ENCODE peak calls at places on chromosomes 6 and 20, in four cellular contexts. Z, L, E and Q are unnamed samples.

GRCh38 chr6:106496791-106497190 is 132.5 kb downstream of the RTN4IP1 start:
- DNase-seq in Z (no peak), L (no peak), E (no peak), Q (no peak)

GRCh38 chr6:25844518-25844917 is 12.7 kb upstream of the SLC17A1 start:
- DNase-seq in L (no peak), E (no peak), Z (no peak), Q (no peak)

GRCh38 chr6:128541261-128541660 is 20.9 kb upstream of the PTPRK start:
- DNase-seq in L (no peak), E (no peak), Z (no peak), Q (no peak)

GRCh38 chr6:68559716-68560115 is 75.4 kb upstream of the ADGRB3 start:
- DNase-seq in Z (peak; percentile 1), E (no peak), L (no peak), Q (no peak)

GRCh38 chr20:35039146-35039545 is 53.5 kb downstream of the TRPC4AP start:
- DNase-seq in L (no peak), Z (no peak), E (no peak), Q (no peak)

GRCh38 chr20:31712564-31713311 is 9.9 kb downstream of the BCL2L1 start:
- DNase-seq in Z (peak; percentile 93), E (no peak), L (peak; percentile 80), Q (peak; percentile 90)

GRCh38 chr20:63536997-63537524 is at the start of gene PTK6:
- DNase-seq in L (no peak), Z (no peak), E (no peak), Q (no peak)

GRCh38 chr6:158686791-158687381 is 37.0 kb downstream of the SYTL3 start:
- DNase-seq in E (no peak), L (no peak), Z (no peak), Q (no peak)

GRCh38 chr6:170485159-170485558 is 67.9 kb downstream of the PSMB1 start:
- DNase-seq in L (peak; percentile 71), Z (no peak), E (no peak), Q (peak; percentile 42)

GRCh38 chr20:64044484-64045247 is 4.8 kb downstream of the SOX18 start:
- DNase-seq in E (no peak), L (peak; percentile 45), Z (peak; percentile 57), Q (peak; percentile 41)

GRCh38 chr6:39195792-39196385 is 33.4 kb downstream of the KCNK5 start:
- DNase-seq in Z (no peak), E (no peak), L (no peak), Q (no peak)

GRCh38 chr20:46275091-46275490 is 33.2 kb downstream of the CDH22 start:
- DNase-seq in E (no peak), Z (no peak), L (no peak), Q (no peak)

GRCh38 chr6:41161851-41162552 is 914 bp downstream of the TREM2 start:
- DNase-seq in L (no peak), E (no peak), Z (no peak), Q (no peak)

GRCh38 chr6:52106994-52107393 is 19.6 kb upstream of the PKHD1 start:
- DNase-seq in L (no peak), E (no peak), Z (no peak), Q (no peak)

GRCh38 chr6:168347053-168347452 is 27.5 kb upstream of the DACT2 start:
- DNase-seq in E (no peak), Z (no peak), L (no peak), Q (no peak)

GRCh38 chr20:25464501-25465204 is 57.2 kb downstream of the GINS1 start:
- DNase-seq in E (no peak), L (no peak), Z (no peak), Q (no peak)

GRCh38 chr6:10518461-10519216 is 2.5 kb upstream of the GCNT2 start:
- DNase-seq in L (peak; percentile 32), Z (peak; percentile 49), E (no peak), Q (no peak)

GRCh38 chr20:63538204-63539091 is 1.3 kb upstream of the PTK6 start:
- DNase-seq in Z (peak; percentile 38), E (no peak), L (peak; percentile 27), Q (peak; percentile 46)

GRCh38 chr6:5279891-5280338 is 18.6 kb downstream of the FARS2 start:
- DNase-seq in E (peak; percentile 67), Z (no peak), L (no peak), Q (no peak)

GRCh38 chr6:13248053-13248452 is 80.3 kb downstream of the TBC1D7 start:
- DNase-seq in E (no peak), L (peak; percentile 70), Z (peak; percentile 46), Q (no peak)

GRCh38 chr20:43444107-43444506 is 13.6 kb upstream of the SRSF6 start:
- DNase-seq in L (no peak), Z (no peak), E (no peak), Q (no peak)

GRCh38 chr6:127302728-127303675 is 36.3 kb downstream of the RNF146 start:
- DNase-seq in L (peak; percentile 66), E (peak; percentile 37), Z (peak; percentile 72), Q (peak; percentile 57)

GRCh38 chr6:31826793-31827285 is 699 bp upstream of the HSPA1B start:
- DNase-seq in Z (peak; percentile 92), E (no peak), L (peak; percentile 91), Q (peak; percentile 88)

GRCh38 chr20:24381886-24382285 is 87.5 kb upstream of the SYNDIG1 start:
- DNase-seq in Z (no peak), E (no peak), L (no peak), Q (no peak)

GRCh38 chr20:56160956-56161355 is 87.6 kb upstream of the MC3R start:
- DNase-seq in E (no peak), Z (no peak), L (no peak), Q (no peak)

GRCh38 chr20:9411833-9412232 is 102.6 kb upstream of the LAMP5 start:
- DNase-seq in L (no peak), E (no peak), Z (no peak), Q (no peak)

GRCh38 chr20:49186535-49187329 is 1.4 kb downstream of the STAU1 start:
- DNase-seq in L (peak; percentile 76), E (no peak), Z (peak; percentile 62), Q (peak; percentile 55)

GRCh38 chr6:140252099-140252498 is 877.7 kb upstream of the CITED2 start:
- DNase-seq in E (no peak), L (peak; percentile 23), Z (no peak), Q (peak; percentile 58)

GRCh38 chr20:25695532-25696383 is 895 bp downstream of the ZNF337 start:
- DNase-seq in E (no peak), Z (peak; percentile 11), L (no peak), Q (peak; percentile 11)

GRCh38 chr6:31557443-31558317 is 10.3 kb downstream of the NFKBIL1 start:
- DNase-seq in Z (no peak), E (no peak), L (no peak), Q (no peak)

DNA sequence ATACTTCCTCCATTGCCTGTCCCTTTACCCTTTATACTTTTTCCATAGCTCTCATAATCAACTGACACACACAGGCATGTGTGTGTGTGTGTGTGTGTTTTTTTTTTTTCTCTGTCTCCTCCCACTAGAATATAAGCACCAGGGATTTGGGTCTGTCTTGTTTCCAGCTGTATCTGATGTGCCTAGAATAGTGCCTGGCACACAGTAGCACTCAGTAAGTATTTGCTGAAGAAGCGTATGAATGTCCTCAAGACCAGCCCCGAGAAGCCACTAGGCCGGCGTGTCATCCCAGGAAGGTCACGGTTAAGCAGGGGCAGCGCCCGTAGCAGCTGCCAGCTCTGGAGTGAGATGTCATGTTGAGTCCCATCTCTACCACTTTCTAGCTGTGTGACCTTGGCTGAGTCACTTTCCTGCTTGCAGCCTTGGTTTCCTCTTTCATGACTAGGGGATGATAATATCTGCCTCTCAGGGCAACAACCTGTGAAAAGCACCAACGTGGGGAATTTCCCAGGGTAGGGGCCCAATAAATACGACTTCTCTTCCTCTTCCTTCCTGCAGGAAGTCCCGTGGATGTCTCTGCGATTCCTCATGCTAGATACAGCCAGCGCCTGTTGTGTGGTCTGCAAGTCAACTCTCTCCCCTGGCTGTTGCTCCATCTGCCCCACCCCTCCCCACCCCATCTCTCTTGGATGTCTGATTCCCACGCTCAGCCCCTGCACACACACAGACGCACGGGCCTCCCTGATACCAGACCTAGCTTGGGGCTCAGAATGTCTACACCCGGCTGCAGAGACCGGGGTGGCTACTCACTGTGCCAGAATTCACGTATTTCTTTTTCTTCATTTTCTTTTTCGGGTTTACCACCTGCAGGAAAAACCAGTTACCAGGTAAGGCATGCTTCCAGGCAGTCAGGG is 58.1 kb downstream of the RAB44 start:
- DNase-seq in L (peak; percentile 49), E (peak; percentile 77), Z (peak; percentile 70), Q (peak; percentile 47)
- H3K4me3 ChIP-seq in L (no peak overlapping the region), E (peak overlapping the region; percentile 78), Z (no peak overlapping the region), Q (no peak overlapping the region)

GRCh38 chr20:62354031-62354808 is 12.9 kb downstream of the LAMA5 start:
- DNase-seq in E (no peak), L (no peak), Z (no peak), Q (no peak)

GRCh38 chr20:62353289-62354030 is 13.7 kb downstream of the LAMA5 start:
- DNase-seq in Z (no peak), L (no peak), E (no peak), Q (no peak)

GRCh38 chr20:62350629-62351422 is 16.3 kb downstream of the LAMA5 start:
- DNase-seq in Z (no peak), E (no peak), L (no peak), Q (no peak)

GRCh38 chr20:62351469-62352401 is 15.4 kb downstream of the LAMA5 start:
- DNase-seq in E (no peak), Z (no peak), L (no peak), Q (no peak)

DNA sequence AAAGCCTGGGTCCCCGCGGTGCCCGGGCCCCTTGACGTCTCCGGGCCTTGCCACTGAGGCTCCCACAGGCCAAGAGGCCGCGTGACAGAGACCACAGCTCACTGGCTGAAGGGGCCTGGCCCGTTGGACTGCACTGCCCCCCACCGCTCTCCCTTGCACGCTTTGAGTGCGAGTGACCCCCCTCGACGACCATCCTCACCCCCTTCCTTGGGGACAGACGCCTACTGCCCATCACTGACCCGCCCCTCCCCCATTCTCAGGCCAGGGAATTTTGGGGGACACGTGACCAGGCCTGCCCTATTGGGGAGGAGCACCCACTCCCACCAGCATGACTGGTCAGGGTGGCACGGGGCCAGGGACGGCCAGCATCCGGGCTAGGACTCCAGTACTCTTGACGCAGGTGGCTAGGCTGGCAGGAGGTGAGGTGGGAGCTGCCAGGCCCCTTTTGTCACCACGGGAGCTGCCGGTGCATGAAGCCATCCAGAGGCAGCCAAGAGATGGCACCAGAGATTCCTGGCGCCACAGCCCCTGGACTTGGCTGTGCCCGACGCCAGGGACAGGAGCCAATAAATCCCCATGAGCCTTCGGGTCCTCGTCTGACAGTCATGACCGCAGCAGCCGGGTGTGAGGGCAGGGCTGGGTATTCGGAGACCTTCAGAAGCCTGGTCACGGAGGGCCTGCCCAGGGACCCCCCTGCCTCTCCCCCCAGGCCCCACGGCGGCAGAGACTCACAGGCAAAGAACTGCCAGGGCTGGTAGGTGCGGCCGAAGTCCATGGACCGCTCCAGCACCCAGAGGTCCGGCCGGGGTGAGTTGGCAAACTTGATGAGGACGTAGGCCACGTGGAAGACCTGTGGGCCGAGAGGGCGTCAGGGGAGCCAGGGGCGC is 14.5 kb downstream of the LAMA5 start:
- DNase-seq in E (no peak), L (no peak), Z (no peak), Q (peak; percentile 11)
- H3K4me3 ChIP-seq in E (no peak overlapping the region), L (no peak overlapping the region), Z (no peak overlapping the region), Q (no peak overlapping the region)

GRCh38 chr20:53611449-53611894 is 17.8 kb upstream of the ZNF217 start:
- DNase-seq in L (peak; percentile 99), Z (peak; percentile 97), E (peak; percentile 44), Q (peak; percentile 97)
- H3K4me3 ChIP-seq in L (no peak overlapping the region), Z (no peak overlapping the region), E (peak overlapping the region; percentile 49), Q (no peak overlapping the region)

DNA sequence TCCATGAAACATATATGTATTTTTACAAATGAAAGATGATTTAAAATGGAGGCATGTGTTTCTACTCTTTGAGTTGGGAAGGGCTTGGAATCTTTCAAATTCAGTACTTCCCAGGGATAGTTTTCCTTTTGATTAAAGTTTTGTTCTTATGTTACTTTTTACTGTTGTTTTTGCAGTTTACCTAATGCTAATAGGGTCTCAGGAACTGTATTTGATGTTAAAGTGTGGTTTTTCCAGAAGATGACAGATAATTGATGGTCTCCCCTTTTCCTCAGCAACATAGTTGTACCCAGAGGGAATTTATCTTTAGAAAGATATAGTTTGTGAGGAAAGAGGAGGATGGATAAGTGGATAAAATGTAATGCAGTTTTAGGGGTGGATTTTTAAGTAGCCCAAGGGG is 42.1 kb downstream of the GNAS start:
- DNase-seq in L (no peak), E (no peak), Z (no peak), Q (no peak)
- H3K4me3 ChIP-seq in L (peak overlapping the region; percentile 35), E (peak overlapping the region; percentile 70), Z (peak overlapping the region; percentile 80), Q (no peak overlapping the region)